ENCODE peak calls at places on chromosome 3, in seven cellular contexts. Q is fibroblast of lung, B is astrocyte, Z is PC-9, F is GM23338, D is MM.1S, M is HCT116. G is an unnamed sample.

GRCh38 chr3:12662593-12663310 is 1.2 kb downstream of the RAF1 start:
- DNase-seq in F (peak; percentile 64), M (no peak), Z (no peak), D (peak; percentile 63), B (no peak), Q (peak; percentile 47), G (peak; percentile 59)

GRCh38 chr3:105277656-105278055 is 89.1 kb upstream of the ALCAM start:
- DNase-seq in M (no peak), D (no peak), Q (peak; percentile 45), F (no peak), B (peak; percentile 35), Z (no peak), G (no peak)

GRCh38 chr3:47098910-47099309 is 65.0 kb downstream of the SETD2 start:
- DNase-seq in F (no peak), Q (peak; percentile 28), Z (no peak), M (no peak), D (no peak), B (peak; percentile 14), G (no peak)

GRCh38 chr3:139838269-139838957 is 96.6 kb upstream of the CLSTN2 start:
- DNase-seq in D (no peak), Q (no peak), Z (no peak), M (no peak), F (peak; percentile 22), B (no peak), G (no peak)

GRCh38 chr3:123871946-123872345 is 12.2 kb downstream of the MYLK start:
- DNase-seq in D (no peak), Q (peak; percentile 82), Z (no peak), B (peak; percentile 80), M (no peak), F (no peak), G (no peak)

GRCh38 chr3:41065340-41065739 is 134.0 kb upstream of the CTNNB1 start:
- DNase-seq in M (no peak), D (no peak), B (no peak), F (no peak), Z (no peak), Q (no peak), G (no peak)

GRCh38 chr3:84074767-84075166 is 884.0 kb upstream of the CADM2 start:
- DNase-seq in M (no peak), D (no peak), F (no peak), Q (peak; percentile 91), Z (no peak), B (peak; percentile 92), G (no peak)

GRCh38 chr3:20905210-20905805 is 719.3 kb upstream of the SGO1 start:
- DNase-seq in M (no peak), D (no peak), Q (no peak), B (no peak), Z (no peak), F (no peak), G (no peak)

GRCh38 chr3:134881305-134881704 is 86.2 kb downstream of the EPHB1 start:
- DNase-seq in M (no peak), D (no peak), Q (no peak), B (no peak), F (no peak), Z (no peak), G (no peak)

GRCh38 chr3:134886991-134887390 is 91.9 kb downstream of the EPHB1 start:
- DNase-seq in D (no peak), Q (no peak), Z (no peak), B (no peak), F (no peak), M (no peak), G (no peak)

GRCh38 chr3:134880431-134880830 is 85.4 kb downstream of the EPHB1 start:
- DNase-seq in M (no peak), D (no peak), B (no peak), F (no peak), Z (no peak), Q (no peak), G (no peak)

GRCh38 chr3:134883697-134884385 is 88.8 kb downstream of the EPHB1 start:
- DNase-seq in F (no peak), Q (peak; percentile 13), Z (no peak), D (no peak), B (peak; percentile 6), M (no peak), G (no peak)

GRCh38 chr3:134885877-134886621 is 91.0 kb downstream of the EPHB1 start:
- DNase-seq in B (peak; percentile 9), D (peak; percentile 46), Z (no peak), F (peak; percentile 55), Q (peak; percentile 36), M (no peak), G (no peak)
- H2AFZ ChIP-seq in B (no peak overlapping the region), D (no peak overlapping the region), Z (no peak overlapping the region), F (no peak overlapping the region), Q (no peak overlapping the region), M (no peak overlapping the region), G (no peak overlapping the region)

GRCh38 chr3:167929937-167930336 is 165.8 kb downstream of the GOLIM4 start:
- DNase-seq in Q (no peak), D (no peak), B (no peak), F (peak; percentile 15), M (no peak), Z (no peak), G (no peak)
- H3K27ac ChIP-seq in Q (no peak overlapping the region), D (no peak overlapping the region), B (no peak overlapping the region), F (no peak overlapping the region), M (no peak overlapping the region), Z (no peak overlapping the region), G (no peak overlapping the region)

GRCh38 chr3:149716984-149717383 is 35.3 kb downstream of the COMMD2 start:
- DNase-seq in M (no peak), Q (no peak), F (no peak), B (no peak), Z (no peak), D (peak; percentile 15), G (no peak)
- H2AFZ ChIP-seq in M (peak overlapping the region; percentile 99), Q (peak overlapping the region; percentile 67), F (peak overlapping the region; percentile 15), B (peak overlapping the region; percentile 37), Z (peak overlapping the region; percentile 6), D (peak overlapping the region; percentile 70), G (no peak overlapping the region)

GRCh38 chr3:48248095-48248863 is 7.4 kb downstream of the ZNF589 start:
- DNase-seq in Q (no peak), D (no peak), Z (no peak), M (no peak), B (no peak), F (no peak), G (no peak)
- H3K27ac ChIP-seq in Q (no peak overlapping the region), D (no peak overlapping the region), Z (no peak overlapping the region), M (no peak overlapping the region), B (no peak overlapping the region), F (peak overlapping the region; percentile 60), G (no peak overlapping the region)

GRCh38 chr3:79211588-79212359 is 556.0 kb downstream of the ROBO1 start:
- DNase-seq in Z (no peak), Q (no peak), D (no peak), M (no peak), B (no peak), F (peak; percentile 13), G (no peak)
- H2AFZ ChIP-seq in Z (no peak overlapping the region), Q (no peak overlapping the region), D (no peak overlapping the region), M (no peak overlapping the region), B (no peak overlapping the region), F (peak overlapping the region; percentile 19), G (no peak overlapping the region)

GRCh38 chr3:71458895-71459294 is 124.6 kb downstream of the FOXP1 start:
- DNase-seq in F (no peak), D (no peak), M (no peak), B (no peak), Z (no peak), Q (no peak), G (no peak)

GRCh38 chr3:71463622-71464021 is 119.9 kb downstream of the FOXP1 start:
- DNase-seq in M (no peak), Z (no peak), Q (peak; percentile 54), F (no peak), B (peak; percentile 45), D (no peak), G (no peak)

GRCh38 chr3:71461749-71462483 is 121.6 kb downstream of the FOXP1 start:
- DNase-seq in Z (peak; percentile 74), D (no peak), F (no peak), Q (peak; percentile 66), B (peak; percentile 62), M (no peak), G (no peak)

GRCh38 chr3:71462586-71462985 is 120.9 kb downstream of the FOXP1 start:
- DNase-seq in M (no peak), B (no peak), Z (no peak), Q (no peak), F (no peak), D (no peak), G (no peak)

DNA sequence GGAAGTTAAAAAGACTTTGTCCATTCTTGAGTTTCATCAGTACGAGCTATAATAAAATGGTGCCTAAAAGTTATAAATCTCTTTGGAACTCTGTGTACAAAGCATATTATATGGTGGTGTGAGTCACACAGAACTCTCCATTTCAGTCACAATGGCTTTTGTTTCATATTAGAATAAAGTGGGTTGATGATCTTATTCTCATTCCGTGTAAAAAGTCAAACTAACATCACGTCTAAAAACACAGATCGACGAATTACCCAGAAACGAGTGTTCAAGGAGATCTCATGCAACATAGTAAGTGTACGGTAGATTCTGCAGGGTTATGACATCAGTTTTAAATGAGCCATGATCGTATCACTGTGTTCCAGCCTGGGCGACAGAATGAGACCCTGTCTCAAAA is 122.4 kb downstream of the FOXP1 start:
- DNase-seq in F (no peak), B (no peak), M (no peak), D (no peak), Q (no peak), Z (no peak), G (no peak)
- H3K27ac ChIP-seq in F (no peak overlapping the region), B (no peak overlapping the region), M (no peak overlapping the region), D (no peak overlapping the region), Q (no peak overlapping the region), Z (peak overlapping the region; percentile 77), G (no peak overlapping the region)

GRCh38 chr3:108006077-108006675 is 84.7 kb downstream of the CD47 start:
- DNase-seq in Q (peak; percentile 77), D (no peak), M (no peak), F (no peak), B (peak; percentile 76), Z (peak; percentile 92), G (no peak)
- H2AFZ ChIP-seq in Q (no peak overlapping the region), D (no peak overlapping the region), M (peak overlapping the region; percentile 63), F (no peak overlapping the region), B (no peak overlapping the region), Z (peak overlapping the region; percentile 36), G (no peak overlapping the region)

GRCh38 chr3:100802126-100802525 is 92.8 kb downstream of the TFG start:
- DNase-seq in F (no peak), Z (peak; percentile 58), D (no peak), Q (peak; percentile 36), M (no peak), B (no peak), G (no peak)

GRCh38 chr3:100796556-100796955 is 87.3 kb downstream of the TFG start:
- DNase-seq in Z (no peak), F (peak; percentile 53), Q (peak; percentile 39), M (peak; percentile 22), B (peak; percentile 26), D (peak; percentile 64), G (peak; percentile 8)

GRCh38 chr3:100797921-100798491 is 88.7 kb downstream of the TFG start:
- DNase-seq in Z (no peak), M (no peak), D (no peak), F (no peak), B (peak; percentile 30), Q (peak; percentile 38), G (no peak)
- H3K27ac ChIP-seq in Z (no peak overlapping the region), M (no peak overlapping the region), D (no peak overlapping the region), F (no peak overlapping the region), B (no peak overlapping the region), Q (no peak overlapping the region), G (no peak overlapping the region)

G was measured in OCI-LY7.